ENCODE peak calls at places on chromosomes 2 and 18, in four cellular contexts. V, J, F and I are unnamed samples.

GRCh38 chr2:23563673-23564617 is 179.0 kb downstream of the KLHL29 start:
- DNase-seq in F (peak), V (no peak), J (no peak), I (no peak)

GRCh38 chr2:75608684-75609333 is 37.8 kb upstream of the MRPL19 start:
- DNase-seq in F (peak), J (peak), V (peak), I (peak)

GRCh38 chr2:14557111-14557510 is 75.4 kb upstream of the LRATD1 start:
- DNase-seq in V (no peak), F (no peak), J (no peak), I (no peak)

GRCh38 chr18:23226930-23227728 is 91.8 kb downstream of the CABLES1 start:
- DNase-seq in J (no peak), F (peak), V (no peak), I (no peak)

GRCh38 chr2:186590538-186591441 is 934 bp downstream of the ITGAV start:
- DNase-seq in F (peak), J (no peak), V (peak), I (no peak)

GRCh38 chr2:29880084-29880483 is 41.3 kb downstream of the ALK start:
- DNase-seq in V (no peak), F (no peak), J (no peak), I (no peak)

GRCh38 chr18:24488824-24489493 is 28.5 kb downstream of the HRH4 start:
- DNase-seq in F (peak), V (peak), J (no peak), I (no peak)

GRCh38 chr2:119694994-119695521 is 16.1 kb downstream of the TMEM177 start:
- DNase-seq in J (no peak), F (peak), V (no peak), I (no peak)

GRCh38 chr2:17962874-17963273 is 84.4 kb downstream of the KCNS3 start:
- DNase-seq in V (no peak), J (no peak), F (peak), I (no peak)

GRCh38 chr18:2827076-2827475 is 19.7 kb upstream of the EMILIN2 start:
- DNase-seq in J (no peak), V (no peak), F (no peak), I (no peak)

GRCh38 chr2:202009019-202009481 is 24.6 kb upstream of the FZD7 start:
- DNase-seq in F (no peak), V (no peak), J (no peak), I (no peak)

GRCh38 chr18:3910507-3910906 is 460.5 kb downstream of the TGIF1 start:
- DNase-seq in V (no peak), J (no peak), F (no peak), I (no peak)

GRCh38 chr2:29073913-29074312 is 410 bp downstream of the PCARE start:
- DNase-seq in J (no peak), F (no peak), V (no peak), I (no peak)

GRCh38 chr2:119064567-119064966 is 94.0 kb downstream of the C1QL2 start:
- DNase-seq in F (peak), J (no peak), V (no peak), I (no peak)

GRCh38 chr2:239306274-239307220 is 94.3 kb downstream of the HDAC4 start:
- DNase-seq in V (no peak), J (no peak), F (no peak), I (no peak)